ENCODE peak calls at places on chromosomes 4 and X, in eight cellular contexts. X is Karpas-422, K is endothelial cell of umbilical vein, C is cardiac muscle cell, I is ovary, B is heart left ventricle, Z is lower lobe of right lung, Q is adipocyte. T is an unnamed sample.

GRCh38 chrX:80879143-80879542 is 69.5 kb upstream of the BRWD3 start:
- DNase-seq in X (no peak), K (no peak), C (no peak), I (peak; percentile 16), B (no peak), Z (no peak), Q (peak; percentile 2), T (no peak)

GRCh38 chrX:24014388-24015018 is 12.5 kb downstream of the KLHL15 start:
- DNase-seq in X (no peak), K (no peak), C (no peak), I (no peak), B (no peak), Z (no peak), Q (no peak), T (no peak)

GRCh38 chrX:17075004-17075403 is 128.5 kb downstream of the REPS2 start:
- DNase-seq in X (no peak), K (no peak), C (no peak), I (no peak), B (no peak), Z (no peak), Q (no peak), T (no peak)

GRCh38 chr4:158914178-158914577 is 145.4 kb downstream of the FNIP2 start:
- DNase-seq in X (no peak), K (peak; percentile 13), C (peak; percentile 59), I (no peak), B (no peak), Z (no peak), Q (peak; percentile 88), T (peak; percentile 57)

GRCh38 chrX:54194982-54195588 is 12.0 kb upstream of the FAM120C start:
- DNase-seq in X (no peak), K (no peak), C (no peak), I (no peak), B (no peak), Z (no peak), Q (no peak), T (no peak)

GRCh38 chr4:161702287-161702686 is 461.5 kb downstream of the FSTL5 start:
- DNase-seq in X (peak; percentile 28), K (no peak), C (no peak), I (no peak), B (no peak), Z (no peak), Q (no peak), T (no peak)

GRCh38 chr4:22003878-22004277 is 55.3 kb upstream of the KCNIP4 start:
- DNase-seq in X (no peak), K (no peak), C (no peak), I (no peak), B (no peak), Z (no peak), Q (peak; percentile 15), T (no peak)

GRCh38 chr4:69120869-69121268 is 24.6 kb downstream of the UGT2B7 start:
- DNase-seq in X (no peak), K (peak; percentile 30), C (no peak), I (no peak), B (no peak), Z (no peak), Q (no peak), T (no peak)

GRCh38 chr4:37780444-37781133 is 45.9 kb upstream of the PGM2 start:
- DNase-seq in X (no peak), K (no peak), C (peak; percentile 58), I (no peak), B (no peak), Z (no peak), Q (peak; percentile 34), T (no peak)

GRCh38 chrX:85326234-85327059 is 53.0 kb downstream of the POF1B start:
- DNase-seq in X (no peak), K (no peak), C (no peak), I (no peak), B (peak; percentile 15), Z (peak; percentile 8), Q (no peak), T (no peak)

GRCh38 chrX:151151668-151152267 is 24.6 kb upstream of the GPR50 start:
- DNase-seq in X (peak; percentile 86), K (peak; percentile 40), C (peak; percentile 64), I (no peak), B (no peak), Z (no peak), Q (peak; percentile 74), T (peak; percentile 9)

GRCh38 chr4:137226221-137226620 is 306.1 kb downstream of the PCDH18 start:
- DNase-seq in X (no peak), K (no peak), C (no peak), I (no peak), B (no peak), Z (no peak), Q (peak; percentile 52), T (no peak)

GRCh38 chr4:88033309-88033708 is 25.9 kb downstream of the PKD2 start:
- DNase-seq in X (peak; percentile 87), K (peak; percentile 69), C (peak; percentile 78), I (no peak), B (no peak), Z (no peak), Q (peak; percentile 83), T (peak; percentile 53)

GRCh38 chr4:148955926-148956325 is 513.7 kb upstream of the NR3C2 start:
- DNase-seq in X (no peak), K (no peak), C (no peak), I (no peak), B (no peak), Z (no peak), Q (no peak), T (no peak)

GRCh38 chr4:102535398-102536082 is 34.4 kb downstream of the NFKB1 start:
- DNase-seq in X (peak; percentile 46), K (no peak), C (peak; percentile 59), I (no peak), B (no peak), Z (no peak), Q (peak; percentile 48), T (no peak)

GRCh38 chr4:75243570-75243969 is 270.6 kb downstream of the RCHY1 start:
- DNase-seq in X (no peak), K (no peak), C (no peak), I (no peak), B (no peak), Z (no peak), Q (no peak), T (no peak)

GRCh38 chrX:150358651-150359050 is 4.5 kb upstream of the MAMLD1 start:
- DNase-seq in X (no peak), K (no peak), C (no peak), I (no peak), B (no peak), Z (no peak), Q (no peak), T (no peak)

GRCh38 chr4:76688737-76689078 is 209.2 kb downstream of the SOWAHB start:
- DNase-seq in X (no peak), K (no peak), C (no peak), I (no peak), B (no peak), Z (no peak), Q (peak; percentile 58), T (no peak)

GRCh38 chr4:76691767-76692689 is 205.9 kb downstream of the SOWAHB start:
- DNase-seq in X (no peak), K (no peak), C (no peak), I (no peak), B (no peak), Z (no peak), Q (no peak), T (no peak)

GRCh38 chr4:76690906-76691275 is 207.1 kb downstream of the SOWAHB start:
- DNase-seq in X (no peak), K (no peak), C (no peak), I (no peak), B (no peak), Z (no peak), Q (peak; percentile 46), T (no peak)

GRCh38 chr4:76689079-76689817 is 208.7 kb downstream of the SOWAHB start:
- DNase-seq in X (no peak), K (peak; percentile 40), C (peak; percentile 48), I (peak; percentile 45), B (peak; percentile 59), Z (peak; percentile 62), Q (peak; percentile 76), T (peak; percentile 55)

DNA sequence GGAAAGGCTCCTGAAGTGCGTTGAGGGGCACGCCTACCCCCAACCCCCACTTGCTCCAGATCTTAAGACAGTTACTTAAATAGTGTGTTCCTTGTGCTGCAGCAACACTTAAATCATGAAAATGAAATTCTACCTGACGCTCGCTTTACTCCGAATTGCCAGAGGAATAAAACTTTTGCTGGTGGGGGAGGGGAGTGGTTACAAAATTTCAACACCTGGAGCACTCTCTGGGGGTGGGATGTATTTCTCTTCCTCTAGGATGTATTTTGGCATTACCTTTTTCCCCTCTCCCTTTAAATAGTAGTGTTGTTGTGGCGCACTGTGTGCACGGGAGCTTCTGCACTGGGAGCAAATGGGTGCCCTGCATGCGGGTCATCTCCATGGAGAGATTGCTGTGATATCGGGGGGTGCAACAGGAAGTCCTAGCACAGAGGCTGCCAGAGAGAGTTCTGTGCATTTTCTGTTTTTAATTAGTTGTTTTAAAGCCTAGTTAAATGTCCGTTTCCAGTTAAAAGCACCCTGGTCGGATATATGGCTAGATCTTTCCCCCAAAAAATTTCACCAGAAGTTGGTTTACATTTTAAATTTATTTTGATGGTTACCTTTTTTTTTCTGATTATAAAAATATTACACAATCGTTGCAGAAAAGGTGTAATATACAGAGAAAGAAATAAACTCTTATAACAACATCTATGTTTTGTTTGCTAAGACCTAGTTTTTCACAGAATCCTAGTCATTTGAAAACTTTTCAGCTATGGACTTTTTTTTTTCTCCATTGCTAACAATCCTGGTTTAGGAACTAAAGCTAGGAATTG is 207.6 kb downstream of the SOWAHB start:
- DNase-seq in X (no peak), K (no peak), C (no peak), I (no peak), B (no peak), Z (no peak), Q (peak; percentile 61), T (no peak)
- H3K4me3 ChIP-seq in X (no peak overlapping the region), K (peak overlapping the region; percentile 41), C (peak overlapping the region; percentile 87), I (peak overlapping the region; percentile 54), B (peak overlapping the region; percentile 37), Z (peak overlapping the region; percentile 58), Q (peak overlapping the region; percentile 82), T (peak overlapping the region; percentile 79)

GRCh38 chrX:43025806-43026205 is 247.8 kb upstream of the PPP1R2C start:
- DNase-seq in X (no peak), K (no peak), C (no peak), I (no peak), B (no peak), Z (no peak), Q (no peak), T (no peak)
- H3K36me3 ChIP-seq in X (no peaks in the 10 kb centered on the region), K (no peaks in the 10 kb centered on the region), C (no peaks in the 10 kb centered on the region), I (no peaks in the 10 kb centered on the region), B (no peaks in the 10 kb centered on the region), Z (no peaks in the 10 kb centered on the region), Q (no peaks in the 10 kb centered on the region), T (no peaks in the 10 kb centered on the region)

GRCh38 chr4:8188085-8188484 is 11.0 kb upstream of the SH3TC1 start:
- DNase-seq in X (no peak), K (peak; percentile 22), C (no peak), I (no peak), B (no peak), Z (no peak), Q (no peak), T (no peak)
- H3K4me1 ChIP-seq in X (peaks cover 3% of the 10 kb centered on the region), K (peaks cover 45% of the 10 kb centered on the region), C (peaks cover 3% of the 10 kb centered on the region), I (peaks cover 9% of the 10 kb centered on the region), B (peaks cover 34% of the 10 kb centered on the region), Z (peaks cover 56% of the 10 kb centered on the region), Q (peaks cover 30% of the 10 kb centered on the region), T (peaks cover 44% of the 10 kb centered on the region)

DNA sequence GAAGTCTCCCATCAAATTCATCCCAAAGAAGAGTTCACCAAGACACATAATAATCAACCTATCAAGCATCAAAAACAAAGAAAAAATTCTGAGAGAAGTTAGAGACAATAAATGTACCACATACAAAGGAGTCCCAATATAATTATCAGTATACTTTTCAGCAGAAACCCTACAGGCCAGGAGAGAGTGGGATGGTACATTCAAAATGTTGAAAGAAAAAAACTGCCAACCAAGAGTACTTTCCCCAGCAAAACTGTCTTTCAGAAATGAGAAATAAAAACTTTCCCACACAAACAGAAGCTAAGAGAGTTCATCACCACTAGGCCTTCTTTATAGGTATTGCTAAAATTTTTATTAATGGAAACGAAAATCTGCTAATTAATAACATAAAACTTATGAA is 164.4 kb upstream of the LNX1 start:
- DNase-seq in X (no peak), K (no peak), C (no peak), I (no peak), B (no peak), Z (no peak), Q (no peak), T (no peak)
- H3K4me3 ChIP-seq in X (no peak overlapping the region), K (no peak overlapping the region), C (no peak overlapping the region), I (no peak overlapping the region), B (no peak overlapping the region), Z (no peak overlapping the region), Q (peak overlapping the region; percentile 4), T (no peak overlapping the region)

T was measured in SJSA1.